ENCODE peak calls at places on chromosome 7, in six cellular contexts. One of them, this sample, is unnamed.

GRCh38 chr7:99478464-99479440 is 6.1 kb downstream of the ZNF789 start:
- DNase-seq in OCI-M1: no peak
- DNase-seq in cardiac muscle cell: no peak
- DNase-seq in activated CD4-positive, alpha-beta T cell treated with anti-CD3 and anti-CD28 coated beads, Interleukin-2, amount 10 ng/mL, durations not matched to agents 7 days and 5 days: no peak
- DNase-seq in stimulated activated CD4-positive, alpha-beta T cell treated with anti-CD3 and anti-CD28 coated beads, Interleukin-2, amount 100 ng/mL, for 4 hours: no peak
- DNase-seq in heart left ventricle: no peak
- DNase-seq in this sample: no peak

GRCh38 chr7:45659496-45660139 is 85.5 kb downstream of the ADCY1 start:
- DNase-seq in OCI-M1: no peak
- DNase-seq in cardiac muscle cell: no peak
- DNase-seq in activated CD4-positive, alpha-beta T cell treated with anti-CD3 and anti-CD28 coated beads, Interleukin-2, amount 10 ng/mL, durations not matched to agents 7 days and 5 days: no peak
- DNase-seq in stimulated activated CD4-positive, alpha-beta T cell treated with anti-CD3 and anti-CD28 coated beads, Interleukin-2, amount 100 ng/mL, for 4 hours: no peak
- DNase-seq in heart left ventricle: no peak
- DNase-seq in this sample: no peak

GRCh38 chr7:138105216-138105615 is 29.0 kb downstream of the AKR1D1 start:
- DNase-seq in OCI-M1: no peak
- DNase-seq in cardiac muscle cell: no peak
- DNase-seq in activated CD4-positive, alpha-beta T cell treated with anti-CD3 and anti-CD28 coated beads, Interleukin-2, amount 10 ng/mL, durations not matched to agents 7 days and 5 days: no peak
- DNase-seq in stimulated activated CD4-positive, alpha-beta T cell treated with anti-CD3 and anti-CD28 coated beads, Interleukin-2, amount 100 ng/mL, for 4 hours: no peak
- DNase-seq in heart left ventricle: no peak
- DNase-seq in this sample: no peak

GRCh38 chr7:95690367-95690947 is 81.9 kb upstream of the DYNC1I1 start:
- DNase-seq in OCI-M1: peak
- DNase-seq in cardiac muscle cell: peak
- DNase-seq in activated CD4-positive, alpha-beta T cell treated with anti-CD3 and anti-CD28 coated beads, Interleukin-2, amount 10 ng/mL, durations not matched to agents 7 days and 5 days: peak
- DNase-seq in stimulated activated CD4-positive, alpha-beta T cell treated with anti-CD3 and anti-CD28 coated beads, Interleukin-2, amount 100 ng/mL, for 4 hours: no peak
- DNase-seq in heart left ventricle: peak
- DNase-seq in this sample: peak

GRCh38 chr7:114554781-114555537 is 140.3 kb downstream of the FOXP2 start:
- DNase-seq in OCI-M1: peak
- DNase-seq in cardiac muscle cell: no peak
- DNase-seq in activated CD4-positive, alpha-beta T cell treated with anti-CD3 and anti-CD28 coated beads, Interleukin-2, amount 10 ng/mL, durations not matched to agents 7 days and 5 days: no peak
- DNase-seq in stimulated activated CD4-positive, alpha-beta T cell treated with anti-CD3 and anti-CD28 coated beads, Interleukin-2, amount 100 ng/mL, for 4 hours: no peak
- DNase-seq in heart left ventricle: no peak
- DNase-seq in this sample: no peak

GRCh38 chr7:68715907-68716306 is 882.4 kb upstream of the AUTS2 start:
- DNase-seq in OCI-M1: no peak
- DNase-seq in cardiac muscle cell: no peak
- DNase-seq in activated CD4-positive, alpha-beta T cell treated with anti-CD3 and anti-CD28 coated beads, Interleukin-2, amount 10 ng/mL, durations not matched to agents 7 days and 5 days: no peak
- DNase-seq in stimulated activated CD4-positive, alpha-beta T cell treated with anti-CD3 and anti-CD28 coated beads, Interleukin-2, amount 100 ng/mL, for 4 hours: no peak
- DNase-seq in heart left ventricle: no peak
- DNase-seq in this sample: no peak

GRCh38 chr7:2967705-2968104 is 76.0 kb downstream of the CARD11 start:
- DNase-seq in OCI-M1: no peak
- DNase-seq in cardiac muscle cell: no peak
- DNase-seq in activated CD4-positive, alpha-beta T cell treated with anti-CD3 and anti-CD28 coated beads, Interleukin-2, amount 10 ng/mL, durations not matched to agents 7 days and 5 days: no peak
- DNase-seq in stimulated activated CD4-positive, alpha-beta T cell treated with anti-CD3 and anti-CD28 coated beads, Interleukin-2, amount 100 ng/mL, for 4 hours: no peak
- DNase-seq in heart left ventricle: no peak
- DNase-seq in this sample: no peak

GRCh38 chr7:131072505-131073091 is 255.1 kb upstream of the MKLN1 start:
- DNase-seq in OCI-M1: peak
- DNase-seq in cardiac muscle cell: peak
- DNase-seq in activated CD4-positive, alpha-beta T cell treated with anti-CD3 and anti-CD28 coated beads, Interleukin-2, amount 10 ng/mL, durations not matched to agents 7 days and 5 days: no peak
- DNase-seq in stimulated activated CD4-positive, alpha-beta T cell treated with anti-CD3 and anti-CD28 coated beads, Interleukin-2, amount 100 ng/mL, for 4 hours: no peak
- DNase-seq in heart left ventricle: no peak
- DNase-seq in this sample: no peak

GRCh38 chr7:111918461-111918860 is 287.7 kb downstream of the DOCK4 start:
- DNase-seq in OCI-M1: no peak
- DNase-seq in cardiac muscle cell: no peak
- DNase-seq in activated CD4-positive, alpha-beta T cell treated with anti-CD3 and anti-CD28 coated beads, Interleukin-2, amount 10 ng/mL, durations not matched to agents 7 days and 5 days: no peak
- DNase-seq in stimulated activated CD4-positive, alpha-beta T cell treated with anti-CD3 and anti-CD28 coated beads, Interleukin-2, amount 100 ng/mL, for 4 hours: no peak
- DNase-seq in heart left ventricle: no peak
- DNase-seq in this sample: no peak

GRCh38 chr7:55065511-55066229 is 46.9 kb downstream of the EGFR start:
- DNase-seq in OCI-M1: no peak
- DNase-seq in cardiac muscle cell: peak
- DNase-seq in activated CD4-positive, alpha-beta T cell treated with anti-CD3 and anti-CD28 coated beads, Interleukin-2, amount 10 ng/mL, durations not matched to agents 7 days and 5 days: no peak
- DNase-seq in stimulated activated CD4-positive, alpha-beta T cell treated with anti-CD3 and anti-CD28 coated beads, Interleukin-2, amount 100 ng/mL, for 4 hours: no peak
- DNase-seq in heart left ventricle: no peak
- DNase-seq in this sample: no peak

GRCh38 chr7:138328215-138328614 is 131.8 kb upstream of the TRIM24 start:
- DNase-seq in OCI-M1: no peak
- DNase-seq in cardiac muscle cell: peak
- DNase-seq in activated CD4-positive, alpha-beta T cell treated with anti-CD3 and anti-CD28 coated beads, Interleukin-2, amount 10 ng/mL, durations not matched to agents 7 days and 5 days: no peak
- DNase-seq in stimulated activated CD4-positive, alpha-beta T cell treated with anti-CD3 and anti-CD28 coated beads, Interleukin-2, amount 100 ng/mL, for 4 hours: no peak
- DNase-seq in heart left ventricle: no peak
- DNase-seq in this sample: no peak

GRCh38 chr7:111730476-111731300 is 168.4 kb upstream of the IMMP2L start:
- DNase-seq in OCI-M1: peak
- DNase-seq in cardiac muscle cell: peak
- DNase-seq in activated CD4-positive, alpha-beta T cell treated with anti-CD3 and anti-CD28 coated beads, Interleukin-2, amount 10 ng/mL, durations not matched to agents 7 days and 5 days: no peak
- DNase-seq in stimulated activated CD4-positive, alpha-beta T cell treated with anti-CD3 and anti-CD28 coated beads, Interleukin-2, amount 100 ng/mL, for 4 hours: no peak
- DNase-seq in heart left ventricle: no peak
- DNase-seq in this sample: peak

GRCh38 chr7:135773451-135773850 is 24.8 kb upstream of the FAM180A start:
- DNase-seq in OCI-M1: no peak
- DNase-seq in cardiac muscle cell: no peak
- DNase-seq in activated CD4-positive, alpha-beta T cell treated with anti-CD3 and anti-CD28 coated beads, Interleukin-2, amount 10 ng/mL, durations not matched to agents 7 days and 5 days: no peak
- DNase-seq in stimulated activated CD4-positive, alpha-beta T cell treated with anti-CD3 and anti-CD28 coated beads, Interleukin-2, amount 100 ng/mL, for 4 hours: no peak
- DNase-seq in heart left ventricle: no peak
- DNase-seq in this sample: no peak

GRCh38 chr7:42238709-42239395 is 1.8 kb upstream of the GLI3 start:
- DNase-seq in OCI-M1: no peak
- DNase-seq in cardiac muscle cell: no peak
- DNase-seq in activated CD4-positive, alpha-beta T cell treated with anti-CD3 and anti-CD28 coated beads, Interleukin-2, amount 10 ng/mL, durations not matched to agents 7 days and 5 days: no peak
- DNase-seq in stimulated activated CD4-positive, alpha-beta T cell treated with anti-CD3 and anti-CD28 coated beads, Interleukin-2, amount 100 ng/mL, for 4 hours: no peak
- DNase-seq in heart left ventricle: no peak
- DNase-seq in this sample: no peak

GRCh38 chr7:81297317-81297716 is 378.5 kb upstream of the SEMA3C start:
- DNase-seq in OCI-M1: no peak
- DNase-seq in cardiac muscle cell: no peak
- DNase-seq in activated CD4-positive, alpha-beta T cell treated with anti-CD3 and anti-CD28 coated beads, Interleukin-2, amount 10 ng/mL, durations not matched to agents 7 days and 5 days: no peak
- DNase-seq in stimulated activated CD4-positive, alpha-beta T cell treated with anti-CD3 and anti-CD28 coated beads, Interleukin-2, amount 100 ng/mL, for 4 hours: no peak
- DNase-seq in heart left ventricle: no peak
- DNase-seq in this sample: no peak

GRCh38 chr7:4549681-4550080 is 132.4 kb upstream of the FOXK1 start:
- DNase-seq in OCI-M1: no peak
- DNase-seq in cardiac muscle cell: no peak
- DNase-seq in activated CD4-positive, alpha-beta T cell treated with anti-CD3 and anti-CD28 coated beads, Interleukin-2, amount 10 ng/mL, durations not matched to agents 7 days and 5 days: no peak
- DNase-seq in stimulated activated CD4-positive, alpha-beta T cell treated with anti-CD3 and anti-CD28 coated beads, Interleukin-2, amount 100 ng/mL, for 4 hours: no peak
- DNase-seq in heart left ventricle: peak
- DNase-seq in this sample: no peak

GRCh38 chr7:75842836-75843446 is 29.3 kb upstream of the CCL24 start:
- DNase-seq in OCI-M1: peak
- DNase-seq in cardiac muscle cell: no peak
- DNase-seq in activated CD4-positive, alpha-beta T cell treated with anti-CD3 and anti-CD28 coated beads, Interleukin-2, amount 10 ng/mL, durations not matched to agents 7 days and 5 days: no peak
- DNase-seq in stimulated activated CD4-positive, alpha-beta T cell treated with anti-CD3 and anti-CD28 coated beads, Interleukin-2, amount 100 ng/mL, for 4 hours: no peak
- DNase-seq in heart left ventricle: peak
- DNase-seq in this sample: peak

GRCh38 chr7:123522061-123522460 is 12.3 kb downstream of the IQUB start:
- DNase-seq in OCI-M1: no peak
- DNase-seq in cardiac muscle cell: no peak
- DNase-seq in activated CD4-positive, alpha-beta T cell treated with anti-CD3 and anti-CD28 coated beads, Interleukin-2, amount 10 ng/mL, durations not matched to agents 7 days and 5 days: no peak
- DNase-seq in stimulated activated CD4-positive, alpha-beta T cell treated with anti-CD3 and anti-CD28 coated beads, Interleukin-2, amount 100 ng/mL, for 4 hours: no peak
- DNase-seq in heart left ventricle: no peak
- DNase-seq in this sample: no peak

GRCh38 chr7:37230221-37230620 is 218.4 kb downstream of the ELMO1 start:
- DNase-seq in OCI-M1: no peak
- DNase-seq in cardiac muscle cell: no peak
- DNase-seq in activated CD4-positive, alpha-beta T cell treated with anti-CD3 and anti-CD28 coated beads, Interleukin-2, amount 10 ng/mL, durations not matched to agents 7 days and 5 days: no peak
- DNase-seq in stimulated activated CD4-positive, alpha-beta T cell treated with anti-CD3 and anti-CD28 coated beads, Interleukin-2, amount 100 ng/mL, for 4 hours: no peak
- DNase-seq in heart left ventricle: peak
- DNase-seq in this sample: no peak

GRCh38 chr7:3995187-3995586 is 686.9 kb upstream of the FOXK1 start:
- DNase-seq in OCI-M1: no peak
- DNase-seq in cardiac muscle cell: no peak
- DNase-seq in activated CD4-positive, alpha-beta T cell treated with anti-CD3 and anti-CD28 coated beads, Interleukin-2, amount 10 ng/mL, durations not matched to agents 7 days and 5 days: no peak
- DNase-seq in stimulated activated CD4-positive, alpha-beta T cell treated with anti-CD3 and anti-CD28 coated beads, Interleukin-2, amount 100 ng/mL, for 4 hours: no peak
- DNase-seq in heart left ventricle: no peak
- DNase-seq in this sample: no peak

GRCh38 chr7:20399516-20399915 is 68.8 kb downstream of the ITGB8 start:
- DNase-seq in OCI-M1: no peak
- DNase-seq in cardiac muscle cell: no peak
- DNase-seq in activated CD4-positive, alpha-beta T cell treated with anti-CD3 and anti-CD28 coated beads, Interleukin-2, amount 10 ng/mL, durations not matched to agents 7 days and 5 days: no peak
- DNase-seq in stimulated activated CD4-positive, alpha-beta T cell treated with anti-CD3 and anti-CD28 coated beads, Interleukin-2, amount 100 ng/mL, for 4 hours: no peak
- DNase-seq in heart left ventricle: no peak
- DNase-seq in this sample: no peak

GRCh38 chr7:143355450-143356385 is 6.8 kb downstream of the FAM131B start:
- DNase-seq in OCI-M1: no peak
- DNase-seq in cardiac muscle cell: no peak
- DNase-seq in activated CD4-positive, alpha-beta T cell treated with anti-CD3 and anti-CD28 coated beads, Interleukin-2, amount 10 ng/mL, durations not matched to agents 7 days and 5 days: no peak
- DNase-seq in stimulated activated CD4-positive, alpha-beta T cell treated with anti-CD3 and anti-CD28 coated beads, Interleukin-2, amount 100 ng/mL, for 4 hours: no peak
- DNase-seq in heart left ventricle: no peak
- DNase-seq in this sample: no peak

GRCh38 chr7:4043988-4044387 is 638.1 kb upstream of the FOXK1 start:
- DNase-seq in OCI-M1: no peak
- DNase-seq in cardiac muscle cell: no peak
- DNase-seq in activated CD4-positive, alpha-beta T cell treated with anti-CD3 and anti-CD28 coated beads, Interleukin-2, amount 10 ng/mL, durations not matched to agents 7 days and 5 days: no peak
- DNase-seq in stimulated activated CD4-positive, alpha-beta T cell treated with anti-CD3 and anti-CD28 coated beads, Interleukin-2, amount 100 ng/mL, for 4 hours: no peak
- DNase-seq in heart left ventricle: no peak
- DNase-seq in this sample: no peak

GRCh38 chr7:27745064-27745583 is 5.2 kb downstream of the TAX1BP1 start:
- DNase-seq in OCI-M1: peak
- DNase-seq in cardiac muscle cell: peak
- DNase-seq in activated CD4-positive, alpha-beta T cell treated with anti-CD3 and anti-CD28 coated beads, Interleukin-2, amount 10 ng/mL, durations not matched to agents 7 days and 5 days: no peak
- DNase-seq in stimulated activated CD4-positive, alpha-beta T cell treated with anti-CD3 and anti-CD28 coated beads, Interleukin-2, amount 100 ng/mL, for 4 hours: no peak
- DNase-seq in heart left ventricle: no peak
- DNase-seq in this sample: peak

GRCh38 chr7:7761340-7761973 is 43.0 kb upstream of the RPA3 start:
- DNase-seq in OCI-M1: peak
- DNase-seq in cardiac muscle cell: no peak
- DNase-seq in activated CD4-positive, alpha-beta T cell treated with anti-CD3 and anti-CD28 coated beads, Interleukin-2, amount 10 ng/mL, durations not matched to agents 7 days and 5 days: no peak
- DNase-seq in stimulated activated CD4-positive, alpha-beta T cell treated with anti-CD3 and anti-CD28 coated beads, Interleukin-2, amount 100 ng/mL, for 4 hours: no peak
- DNase-seq in heart left ventricle: no peak
- DNase-seq in this sample: peak

This sample was measured in MM.1S.